ENCODE peak calls at places on chromosomes 13 and 19, in five cellular contexts. S, R, L, V and U are unnamed samples.
A peak's percentile ranks its signal among the peaks of the same experiment; 100 is the strongest.

GRCh38 chr13:20616059-20616797 is 49.3 kb downstream of the IFT88 start:
- DNase-seq in S (no peak), R (peak; percentile 75), L (no peak), V (no peak), U (no peak)

GRCh38 chr19:32201661-32202060 is 143.7 kb upstream of the ZNF507 start:
- DNase-seq in S (no peak), R (no peak), L (no peak), V (no peak), U (no peak)

GRCh38 chr19:35557539-35558399 is 5.7 kb downstream of the ATP4A start:
- DNase-seq in S (peak; percentile 46), R (peak; percentile 56), L (peak; percentile 44), V (peak; percentile 83), U (peak; percentile 77)

GRCh38 chr13:34627905-34628682 is 314.0 kb upstream of the NBEA start:
- DNase-seq in S (no peak), R (no peak), L (no peak), V (no peak), U (no peak)

GRCh38 chr13:38960175-38960574 is 30.5 kb downstream of the STOML3 start:
- DNase-seq in S (no peak), R (no peak), L (no peak), V (no peak), U (no peak)

GRCh38 chr13:103788061-103788652 is 721.9 kb upstream of the SLC10A2 start:
- DNase-seq in S (no peak), R (no peak), L (no peak), V (no peak), U (no peak)

GRCh38 chr19:14005381-14006084 is 587 bp downstream of the RFX1 start:
- DNase-seq in S (peak; percentile 95), R (peak; percentile 75), L (peak; percentile 91), V (peak; percentile 33), U (peak; percentile 87)

GRCh38 chr13:109376936-109377335 is 409.4 kb downstream of the IRS2 start:
- DNase-seq in S (no peak), R (no peak), L (no peak), V (no peak), U (no peak)

GRCh38 chr19:34844254-34844653 is 71.2 kb upstream of the ZNF599 start:
- DNase-seq in S (no peak), R (no peak), L (no peak), V (no peak), U (no peak)

GRCh38 chr19:55440411-55441105 is 2.5 kb downstream of the SHISA7 start:
- DNase-seq in S (peak; percentile 49), R (no peak), L (no peak), V (no peak), U (peak; percentile 77)

GRCh38 chr19:38658462-38659306 is 11.2 kb downstream of the ACTN4 start:
- DNase-seq in S (no peak), R (peak; percentile 98), L (no peak), V (peak; percentile 99), U (no peak)

GRCh38 chr13:82436099-82436585 is 1446.1 kb downstream of the SLITRK1 start:
- DNase-seq in S (no peak), R (no peak), L (no peak), V (no peak), U (no peak)

GRCh38 chr13:57740719-57741118 is 109.2 kb downstream of the PCDH17 start:
- DNase-seq in S (no peak), R (no peak), L (no peak), V (no peak), U (no peak)

GRCh38 chr19:39166571-39167391 is 30.0 kb upstream of the NCCRP1 start:
- DNase-seq in S (no peak), R (no peak), L (peak; percentile 58), V (no peak), U (no peak)

GRCh38 chr19:54104998-54105715 is 2.5 kb downstream of the NDUFA3 start:
- DNase-seq in S (no peak), R (no peak), L (no peak), V (no peak), U (no peak)

GRCh38 chr13:86932935-86933334 is 738.2 kb upstream of the SLITRK5 start:
- DNase-seq in S (no peak), R (no peak), L (no peak), V (no peak), U (no peak)

GRCh38 chr19:15587663-15588062 is 27.4 kb upstream of the CYP4F8 start:
- DNase-seq in S (no peak), R (no peak), L (no peak), V (no peak), U (no peak)

GRCh38 chr13:79631260-79631659 is 150.3 kb downstream of the NDFIP2 start:
- DNase-seq in S (no peak), R (peak; percentile 84), L (no peak), V (peak; percentile 18), U (no peak)

GRCh38 chr13:30791354-30791921 is 56.1 kb downstream of the ALOX5AP start:
- DNase-seq in S (no peak), R (peak; percentile 68), L (peak; percentile 42), V (no peak), U (no peak)

GRCh38 chr13:37418490-37418889 is 180.1 kb downstream of the POSTN start:
- DNase-seq in S (no peak), R (no peak), L (no peak), V (no peak), U (no peak)

GRCh38 chr13:75258159-75258782 is 223.7 kb downstream of the TBC1D4 start:
- DNase-seq in S (peak; percentile 5), R (peak; percentile 15), L (no peak), V (no peak), U (no peak)

GRCh38 chr13:24228852-24229458 is 68.4 kb downstream of the SPATA13 start:
- DNase-seq in S (peak; percentile 79), R (peak; percentile 68), L (no peak), V (peak; percentile 34), U (peak; percentile 55)

GRCh38 chr13:113545931-113546516 is 38.5 kb upstream of the TFDP1 start:
- DNase-seq in S (no peak), R (no peak), L (no peak), V (no peak), U (no peak)

GRCh38 chr13:27006519-27007161 is 165.0 kb downstream of the USP12 start:
- DNase-seq in S (no peak), R (peak; percentile 24), L (no peak), V (no peak), U (no peak)

GRCh38 chr13:27450921-27451461 is 627 bp upstream of the MTIF3 start:
- DNase-seq in S (no peak), R (peak; percentile 35), L (peak; percentile 40), V (no peak), U (peak; percentile 36)

GRCh38 chr19:46271488-46272197 is 25.2 kb upstream of the HIF3A start:
- DNase-seq in S (peak; percentile 35), R (peak; percentile 24), L (no peak), V (peak; percentile 77), U (no peak)

GRCh38 chr13:101514695-101515275 is 62.3 kb downstream of the ITGBL1 start:
- DNase-seq in S (peak; percentile 63), R (peak; percentile 36), L (no peak), V (peak; percentile 2), U (peak; percentile 9)

GRCh38 chr19:4870025-4870700 is 2.7 kb upstream of the PLIN3 start:
- DNase-seq in S (peak; percentile 49), R (peak; percentile 97), L (no peak), V (peak; percentile 69), U (no peak)

GRCh38 chr13:21837841-21838551 is 167.1 kb downstream of the FGF9 start:
- DNase-seq in S (no peak), R (no peak), L (peak; percentile 36), V (no peak), U (no peak)

GRCh38 chr19:2478756-2479555 is 3.0 kb downstream of the GADD45B start:
- DNase-seq in S (peak; percentile 85), R (peak; percentile 73), L (peak; percentile 79), V (no peak), U (peak; percentile 70)

GRCh38 chr19:12754465-12755196 is 3.0 kb downstream of the BEST2 start:
- DNase-seq in S (no peak), R (no peak), L (no peak), V (no peak), U (no peak)

GRCh38 chr13:36217456-36217855 is 3.1 kb upstream of the SOHLH2 start:
- DNase-seq in S (no peak), R (no peak), L (no peak), V (no peak), U (no peak)
- TF ChIP-seq CTCF in S (no peak), R (no peak), L (no peak), V (no peak), U (no peak)

GRCh38 chr13:25756251-25756650 is 295.6 kb downstream of the SHISA2 start:
- DNase-seq in S (no peak), R (no peak), L (no peak), V (no peak), U (no peak)

GRCh38 chr13:25761041-25761440 is 290.8 kb downstream of the SHISA2 start:
- DNase-seq in S (no peak), R (no peak), L (no peak), V (no peak), U (no peak)

GRCh38 chr13:25752957-25753540 is 298.8 kb downstream of the SHISA2 start:
- DNase-seq in S (no peak), R (peak; percentile 35), L (peak; percentile 24), V (no peak), U (no peak)

GRCh38 chr13:25753976-25754375 is 297.8 kb downstream of the SHISA2 start:
- DNase-seq in S (no peak), R (no peak), L (no peak), V (no peak), U (no peak)

GRCh38 chr13:25756916-25757315 is 294.9 kb downstream of the SHISA2 start:
- DNase-seq in S (no peak), R (no peak), L (no peak), V (no peak), U (no peak)
- TF ChIP-seq CTCF in S (no peak), R (no peak), L (no peak), V (no peak), U (no peak)

GRCh38 chr19:18586311-18586710 is 2.3 kb upstream of the REX1BD start:
- DNase-seq in S (peak; percentile 54), R (no peak), L (no peak), V (no peak), U (no peak)

GRCh38 chr19:18577365-18577914 is 5.8 kb downstream of the UBA52 start:
- DNase-seq in S (no peak), R (no peak), L (no peak), V (no peak), U (no peak)

GRCh38 chr19:18576383-18576782 is 4.7 kb downstream of the UBA52 start:
- DNase-seq in S (peak; percentile 33), R (no peak), L (no peak), V (no peak), U (no peak)

GRCh38 chr19:18574691-18575291 is 3.1 kb downstream of the UBA52 start:
- DNase-seq in S (no peak), R (no peak), L (no peak), V (no peak), U (no peak)

GRCh38 chr19:18580311-18580710 is 8.3 kb upstream of the REX1BD start:
- DNase-seq in S (no peak), R (no peak), L (no peak), V (no peak), U (no peak)
- TF ChIP-seq CTCF in S (no peak), R (no peak), L (no peak), V (no peak), U (no peak)

DNA sequence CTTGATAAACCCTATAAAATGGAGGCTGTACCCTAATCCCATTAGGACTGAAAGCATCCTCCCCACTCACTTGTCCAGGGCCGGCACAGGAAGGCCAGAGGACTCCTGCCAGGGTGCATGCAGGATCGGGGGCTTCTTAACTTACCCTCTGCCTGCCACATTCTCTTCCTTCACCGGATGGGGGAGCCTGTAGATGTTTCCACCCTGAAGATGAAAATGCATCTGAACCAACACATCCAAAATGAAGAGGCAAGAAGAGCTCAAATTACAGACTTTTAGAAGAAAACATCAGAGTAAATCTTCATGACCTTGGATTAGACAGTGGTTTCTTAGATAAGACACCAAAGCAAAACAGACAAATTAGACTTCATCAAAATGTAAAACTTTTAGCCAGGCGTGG is 25.9 kb upstream of the NAPA start:
- DNase-seq in S (peak; percentile 40), R (peak; percentile 29), L (no peak), V (peak; percentile 43), U (no peak)
- TF ChIP-seq CTCF in S (no peak), R (peak; percentile 43), L (no peak), V (peak; percentile 31), U (no peak)